ENCODE peak calls at places on chromosome 2, in eight cellular contexts. V is C1 segment of cervical spinal cord; S is activated CD4-positive, CD25-positive, alpha-beta regulatory T cell treated with anti-CD3 and anti-CD28 coated beads, Interleukin-2, amount 50 U/mL, for 16 hours; B is stimulated activated CD4-positive, alpha-beta T cell treated with anti-CD3 and anti-CD28 coated beads, Interleukin-2, amount 100 ng/mL, for 48 hours; M is dorsolateral prefrontal cortex; O is mesothelial cell of epicardium; Y is fibroblast of the aortic adventitia; J is activated naive CD8-positive, alpha-beta T cell treated with anti-CD3 and anti-CD28 coated beads, Interleukin-2, amount 50 U/mL, for 24 hours. X is an unnamed sample.

GRCh38 chr2:181250691-181251090 is 206.5 kb upstream of the ITGA4 start:
- DNase-seq in J (no peak), V (no peak), O (no peak), S (no peak), Y (no peak), M (no peak), B (no peak), X (no peak)

GRCh38 chr2:45813003-45813601 is 161.6 kb downstream of the PRKCE start:
- DNase-seq in O (no peak), B (no peak), S (no peak), Y (peak), V (no peak), J (no peak), M (no peak), X (no peak)

GRCh38 chr2:219689676-219690628 is 62.5 kb downstream of the SLC4A3 start:
- DNase-seq in Y (peak), J (peak), M (no peak), V (no peak), B (peak), O (no peak), S (peak), X (peak)

GRCh38 chr2:66682476-66682875 is 247.6 kb downstream of the MEIS1 start:
- DNase-seq in O (no peak), V (no peak), Y (no peak), S (no peak), J (no peak), B (no peak), M (no peak), X (peak)

GRCh38 chr2:25617948-25618646 is 55.3 kb downstream of the DTNB start:
- DNase-seq in Y (peak), M (no peak), O (no peak), B (no peak), J (no peak), V (no peak), S (no peak), X (no peak)

GRCh38 chr2:66574701-66575624 is 140.0 kb downstream of the MEIS1 start:
- DNase-seq in J (no peak), M (peak), V (no peak), O (peak), B (no peak), S (no peak), Y (peak), X (peak)

GRCh38 chr2:30366199-30366691 is 80.8 kb upstream of the LCLAT1 start:
- DNase-seq in B (peak), J (peak), S (no peak), M (no peak), O (no peak), Y (no peak), V (no peak), X (no peak)

GRCh38 chr2:132424526-132425121 is 8.0 kb downstream of the GPR39 start:
- DNase-seq in S (no peak), O (no peak), Y (peak), B (no peak), J (no peak), V (no peak), M (no peak), X (no peak)

GRCh38 chr2:20584637-20585321 is 66.1 kb downstream of the HS1BP3 start:
- DNase-seq in J (peak), M (peak), Y (peak), V (no peak), B (no peak), S (no peak), O (peak), X (no peak)

GRCh38 chr2:119818792-119819191 is 59.1 kb downstream of the PTPN4 start:
- DNase-seq in B (no peak), M (no peak), S (no peak), V (no peak), O (no peak), Y (no peak), J (no peak), X (no peak)

GRCh38 chr2:219122197-219122965 is 38.2 kb downstream of the NHEJ1 start:
- DNase-seq in B (no peak), O (no peak), V (no peak), Y (no peak), S (no peak), J (no peak), M (no peak), X (no peak)

GRCh38 chr2:193929131-193929530 is 1727.9 kb upstream of the SLC39A10 start:
- DNase-seq in O (no peak), B (no peak), Y (no peak), J (no peak), S (no peak), M (no peak), V (no peak), X (no peak)

GRCh38 chr2:60414731-60415130 is 138.7 kb downstream of the BCL11A start:
- DNase-seq in O (no peak), S (no peak), V (no peak), M (no peak), J (no peak), B (no peak), Y (peak), X (no peak)

GRCh38 chr2:1268034-1268433 is 145.2 kb upstream of the TPO start:
- DNase-seq in O (no peak), V (no peak), J (no peak), B (no peak), M (no peak), S (no peak), Y (no peak), X (no peak)

X was measured in NCI-H748 treated with DMSO at 0.1 percent for 48 hours.